ENCODE peak calls at places on chromosomes 5 and 9, in six cellular contexts. W is stomach, J is prostate gland, M is HCT116, C is spleen, I is breast epithelium. Q is an unnamed sample.

GRCh38 chr9:2970864-2971263 is 127.0 kb upstream of the PUM3 start:
- DNase-seq in I (no peak), W (no peak), C (no peak), J (no peak), M (no peak), Q (no peak)

GRCh38 chr9:99562263-99562565 is 259.5 kb upstream of the NR4A3 start:
- DNase-seq in J (no peak), M (no peak), C (no peak), W (no peak), I (no peak), Q (no peak)

GRCh38 chr9:123113185-123113584 is 79.7 kb downstream of the GPR21 start:
- DNase-seq in M (no peak), W (no peak), J (no peak), I (no peak), C (no peak), Q (no peak)

GRCh38 chr5:16707869-16708192 is 91.0 kb upstream of the RETREG1 start:
- DNase-seq in M (no peak), W (peak; percentile 43), I (no peak), J (no peak), C (no peak), Q (no peak)

GRCh38 chr5:56278267-56278826 is 45.2 kb upstream of the ANKRD55 start:
- DNase-seq in C (no peak), I (no peak), M (no peak), J (peak; percentile 17), W (no peak), Q (no peak)

GRCh38 chr9:23005061-23005690 is 558.6 kb downstream of the DMRTA1 start:
- DNase-seq in I (no peak), W (no peak), C (no peak), M (no peak), J (no peak), Q (no peak)

GRCh38 chr9:129613520-129614175 is 7.3 kb downstream of the C9orf50 start:
- DNase-seq in W (no peak), C (no peak), M (no peak), J (no peak), I (no peak), Q (peak; percentile 78)

GRCh38 chr5:105907016-105907415 is 1763.7 kb downstream of the EFNA5 start:
- DNase-seq in I (no peak), M (no peak), W (no peak), J (no peak), C (no peak), Q (no peak)

GRCh38 chr5:95993776-95994175 is 32.1 kb upstream of the ELL2 start:
- DNase-seq in J (no peak), C (no peak), W (no peak), M (no peak), I (no peak), Q (no peak)

GRCh38 chr5:67156976-67157583 is 39.5 kb downstream of the CD180 start:
- DNase-seq in C (peak; percentile 76), M (peak; percentile 29), W (peak; percentile 42), J (no peak), I (no peak), Q (no peak)

GRCh38 chr5:159908201-159908940 is 7.9 kb upstream of the ADRA1B start:
- DNase-seq in M (no peak), I (no peak), C (no peak), W (no peak), J (no peak), Q (no peak)

GRCh38 chr5:175214152-175214551 is 229.8 kb downstream of the DRD1 start:
- DNase-seq in I (no peak), C (no peak), W (no peak), M (peak; percentile 36), J (peak; percentile 20), Q (no peak)

GRCh38 chr5:159459951-159460538 is 129.8 kb upstream of the IL12B start:
- DNase-seq in W (no peak), C (no peak), J (no peak), M (no peak), I (no peak), Q (no peak)

GRCh38 chr9:78213696-78214095 is 22.2 kb upstream of the CEP78 start:
- DNase-seq in W (no peak), I (no peak), M (no peak), C (no peak), J (no peak), Q (no peak)

GRCh38 chr9:112351184-112351583 is 17.8 kb upstream of the PTBP3 start:
- DNase-seq in J (no peak), M (no peak), I (no peak), W (no peak), C (no peak), Q (no peak)

DNA sequence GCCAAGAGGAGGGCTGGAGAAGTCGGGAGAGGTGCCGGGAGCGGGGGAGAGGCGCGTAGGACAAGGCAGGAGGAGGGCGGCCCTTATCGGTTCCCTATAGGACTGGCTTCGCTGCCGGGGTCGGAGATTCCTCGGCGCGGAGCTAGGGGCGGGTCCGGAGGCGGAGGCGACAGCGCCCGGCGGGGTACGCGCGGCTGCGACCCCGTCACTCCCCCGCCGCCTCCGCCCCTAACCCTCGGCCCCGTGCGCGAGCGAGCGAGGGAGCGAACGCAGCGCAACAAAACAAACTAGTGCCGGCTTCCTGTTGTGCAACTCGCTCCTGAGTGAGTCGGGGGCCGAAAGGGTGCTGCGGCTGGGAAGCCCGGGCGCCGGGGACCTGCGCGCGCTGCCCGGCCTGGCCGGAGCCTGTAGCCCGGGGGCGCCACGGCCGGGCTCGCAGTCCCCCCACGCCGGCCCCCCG is 2.0 kb downstream of the GLIS3 start:
- DNase-seq in I (peak; percentile 38), C (peak; percentile 81), M (no peak), J (peak; percentile 49), W (peak; percentile 58), Q (peak; percentile 88)
- TF ChIP-seq POLR2A in I (no peak), C (no peak), M (peak; percentile 35), J (peak; percentile 8), W (no peak), Q (no peak)

DNA sequence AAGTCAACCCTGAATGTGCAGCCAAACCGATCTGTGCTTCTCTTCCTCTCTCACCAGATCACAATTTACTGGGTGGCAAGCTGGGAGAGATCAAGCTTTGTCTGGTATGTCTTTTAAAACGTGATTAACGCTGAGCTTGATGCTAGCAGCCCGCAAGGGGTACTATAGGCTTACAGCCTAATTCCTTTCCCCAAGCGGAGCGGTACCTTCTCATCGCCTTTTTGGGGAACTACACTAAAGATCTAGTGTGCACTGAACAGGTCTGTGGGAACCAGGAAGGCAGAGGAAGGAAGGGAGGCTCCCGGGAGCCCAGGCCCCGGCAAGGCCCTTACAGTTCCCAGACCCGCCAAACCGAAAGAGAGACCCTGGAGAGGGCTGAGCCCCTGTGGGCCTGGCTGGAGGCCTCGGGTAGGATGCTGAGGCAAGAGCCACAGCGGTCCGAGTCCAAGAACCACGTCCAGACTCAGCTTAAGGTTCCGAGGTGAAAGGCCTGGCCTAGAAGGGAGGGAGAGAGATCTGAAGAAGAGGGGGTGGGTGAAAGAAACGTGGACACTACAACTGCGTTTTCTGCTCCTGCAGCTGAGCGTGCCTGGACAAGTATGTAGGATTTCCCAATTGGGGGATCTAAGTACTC is 2.7 kb downstream of the NR2F1-AS1 start:
- DNase-seq in I (no peak), M (no peak), W (no peak), C (no peak), J (no peak), Q (no peak)
- H3K27ac ChIP-seq in I (peak overlapping the region; percentile 84), M (peak overlapping the region; percentile 38), W (peak overlapping the region; percentile 88), C (no peak overlapping the region), J (peak overlapping the region; percentile 81), Q (peak overlapping the region; percentile 75)

GRCh38 chr9:24351258-24351657 is 194.4 kb downstream of the IZUMO3 start:
- DNase-seq in I (no peak), C (no peak), W (no peak), M (no peak), J (no peak), Q (no peak)

GRCh38 chr9:24351952-24352351 is 193.7 kb downstream of the IZUMO3 start:
- DNase-seq in C (no peak), I (no peak), J (no peak), M (no peak), W (no peak), Q (no peak)
- TF ChIP-seq POLR2AphosphoS5 in C (no peak), I (no peak), J (no peak), M (no peak), W (no peak), Q (no peak)

DNA sequence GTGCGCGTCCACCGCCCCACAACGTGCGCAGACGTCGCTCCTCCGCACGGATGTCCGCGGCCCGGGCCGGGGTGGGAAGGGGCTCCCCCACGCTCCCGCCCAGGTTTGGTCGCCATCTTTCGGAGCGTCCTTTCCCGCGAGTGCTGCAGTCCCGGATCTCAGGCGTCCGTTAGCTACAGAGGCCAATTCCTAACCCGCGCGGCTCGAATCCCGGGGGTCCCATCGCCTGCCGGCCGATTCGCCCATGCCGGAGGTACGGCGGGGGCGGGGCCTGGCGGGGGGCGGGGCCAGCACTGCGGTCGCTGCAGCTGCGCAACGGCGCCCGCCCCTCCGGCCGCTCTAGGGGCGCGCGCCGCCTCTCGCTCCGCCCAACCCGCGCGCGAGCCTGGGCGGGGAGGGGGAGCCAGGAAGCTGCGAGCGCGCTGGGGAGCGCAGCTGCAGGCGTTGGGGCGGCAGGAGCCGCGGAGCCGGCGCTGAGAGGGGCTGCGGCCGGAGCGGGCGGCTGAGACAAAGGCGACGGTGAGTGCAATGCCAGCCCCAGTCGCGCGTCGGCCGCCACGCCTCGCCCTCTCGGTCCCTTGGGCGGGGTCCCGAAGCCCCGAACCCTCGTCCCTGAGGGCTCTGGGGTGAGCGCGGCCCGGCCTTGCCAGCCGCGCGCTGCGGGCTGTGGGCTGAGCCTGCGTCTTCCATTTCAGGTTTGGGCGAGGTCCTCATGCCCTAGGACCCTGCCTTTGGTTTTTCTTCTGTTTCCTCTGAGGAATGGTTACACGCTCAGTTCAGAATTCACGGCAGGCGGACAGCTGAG is at the start of gene CDC42SE2:
- DNase-seq in M (peak; percentile 49), W (peak; percentile 88), J (peak; percentile 80), I (peak; percentile 77), C (peak; percentile 98), Q (peak; percentile 89)
- TF ChIP-seq POLR2A in M (peak; percentile 83), W (peak; percentile 42), J (peak; percentile 98), I (no peak), C (peak; percentile 99), Q (peak; percentile 73)

DNA sequence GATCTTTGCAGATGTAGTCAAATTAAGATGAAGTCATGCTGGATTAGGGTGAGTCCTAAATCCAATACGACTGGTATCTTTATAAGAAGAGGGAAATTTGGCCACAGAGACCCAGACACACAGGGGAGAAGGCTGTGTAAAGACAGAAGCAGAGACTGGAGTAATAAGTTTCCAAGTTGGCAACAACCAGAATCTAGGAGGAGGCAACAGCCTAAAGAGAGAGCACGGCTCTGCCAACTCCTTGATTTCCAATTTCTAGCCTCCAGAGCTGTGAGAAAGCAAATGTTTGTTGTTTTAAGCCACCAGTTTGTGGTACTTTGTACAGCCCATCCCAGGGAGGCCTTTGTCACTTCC is 74.4 kb downstream of the ATG10 start:
- DNase-seq in J (no peak), W (no peak), M (no peak), C (no peak), I (no peak), Q (no peak)
- H3K27ac ChIP-seq in J (no peak overlapping the region), W (no peak overlapping the region), M (no peak overlapping the region), C (no peak overlapping the region), I (no peak overlapping the region), Q (no peak overlapping the region)